ENCODE peak calls at places on chromosome 3, in six cellular contexts. Z, W, G, J, F and O are unnamed samples.

GRCh38 chr3:112979244-112979832 is 4.4 kb upstream of the CD200R1 start:
- DNase-seq in Z (peak), W (peak), G (no peak), J (no peak), F (no peak), O (peak)

GRCh38 chr3:63492464-63492863 is 160.0 kb upstream of the SNTN start:
- DNase-seq in Z (no peak), W (peak), G (no peak), J (no peak), F (no peak), O (no peak)

GRCh38 chr3:81581966-81582599 is 179.4 kb downstream of the GBE1 start:
- DNase-seq in Z (peak), W (peak), G (no peak), J (no peak), F (no peak), O (peak)

GRCh38 chr3:10936686-10937085 is 55.9 kb upstream of the SLC6A1 start:
- DNase-seq in Z (no peak), W (no peak), G (peak), J (no peak), F (no peak), O (no peak)

GRCh38 chr3:24521306-24522154 is 26.9 kb upstream of the THRB start:
- DNase-seq in Z (peak), W (peak), G (peak), J (peak), F (peak), O (peak)

GRCh38 chr3:190552969-190553759 is 39.3 kb downstream of the IL1RAP start:
- DNase-seq in Z (no peak), W (no peak), G (no peak), J (no peak), F (no peak), O (no peak)

GRCh38 chr3:156599061-156599460 is 44.1 kb upstream of the SSR3 start:
- DNase-seq in Z (no peak), W (no peak), G (no peak), J (no peak), F (no peak), O (no peak)

GRCh38 chr3:147305533-147306241 is 100.7 kb downstream of the ZIC4 start:
- DNase-seq in Z (no peak), W (no peak), G (no peak), J (no peak), F (no peak), O (no peak)

GRCh38 chr3:194632211-194632982 is 822 bp downstream of the TMEM44 start:
- DNase-seq in Z (no peak), W (no peak), G (peak), J (peak), F (peak), O (peak)

GRCh38 chr3:101619734-101620133 is 45.8 kb downstream of the PCNP start:
- DNase-seq in Z (no peak), W (no peak), G (no peak), J (no peak), F (no peak), O (no peak)

GRCh38 chr3:15797600-15798303 is at the start of gene ANKRD28:
- DNase-seq in Z (peak), W (peak), G (no peak), J (no peak), F (no peak), O (no peak)

GRCh38 chr3:13462822-13463221 is 17.3 kb upstream of the HDAC11 start:
- DNase-seq in Z (peak), W (no peak), G (peak), J (no peak), F (no peak), O (no peak)

GRCh38 chr3:190369701-190370295 is 18.2 kb upstream of the CLDN16 start:
- DNase-seq in Z (no peak), W (no peak), G (no peak), J (no peak), F (no peak), O (no peak)

GRCh38 chr3:194281766-194282165 is 69.4 kb downstream of the CPN2 start:
- DNase-seq in Z (no peak), W (no peak), G (no peak), J (no peak), F (no peak), O (no peak)

GRCh38 chr3:187841552-187841951 is 96.3 kb upstream of the BCL6 start:
- DNase-seq in Z (no peak), W (no peak), G (no peak), J (no peak), F (no peak), O (no peak)

GRCh38 chr3:118501152-118501551 is 533.5 kb downstream of the IGSF11 start:
- DNase-seq in Z (peak), W (peak), G (no peak), J (peak), F (peak), O (no peak)

GRCh38 chr3:183449791-183450190 is 21.4 kb upstream of the MCF2L2 start:
- DNase-seq in Z (no peak), W (no peak), G (no peak), J (no peak), F (no peak), O (no peak)

GRCh38 chr3:4550957-4551754 is 58.0 kb downstream of the ITPR1 start:
- DNase-seq in Z (no peak), W (no peak), G (no peak), J (peak), F (peak), O (no peak)
- H3K27ac ChIP-seq in Z (no peak), W (no peak), G (peak), J (peak), F (peak), O (no peak)

GRCh38 chr3:39180183-39180545 is 12.2 kb downstream of the XIRP1 start:
- DNase-seq in Z (no peak), W (no peak), G (no peak), J (no peak), F (no peak), O (peak)
- H3K27ac ChIP-seq in Z (no peak), W (no peak), G (peak), J (peak), F (peak), O (no peak)

GRCh38 chr3:127689266-127689860 is 16.6 kb downstream of the ABTB1 start:
- DNase-seq in Z (no peak), W (no peak), G (peak), J (peak), F (peak), O (no peak)
- H3K27ac ChIP-seq in Z (no peak), W (no peak), G (no peak), J (peak), F (peak), O (no peak)

GRCh38 chr3:185933374-185933950 is 4.4 kb downstream of the TRA2B start:
- DNase-seq in Z (no peak), W (no peak), G (no peak), J (no peak), F (no peak), O (no peak)
- H3K27ac ChIP-seq in Z (no peak), W (no peak), G (peak), J (no peak), F (peak), O (no peak)

GRCh38 chr3:172448661-172449467 is 608 bp upstream of the GHSR start:
- DNase-seq in Z (no peak), W (peak), G (no peak), J (no peak), F (no peak), O (no peak)
- H3K27ac ChIP-seq in Z (no peak), W (no peak), G (no peak), J (no peak), F (no peak), O (no peak)

DNA sequence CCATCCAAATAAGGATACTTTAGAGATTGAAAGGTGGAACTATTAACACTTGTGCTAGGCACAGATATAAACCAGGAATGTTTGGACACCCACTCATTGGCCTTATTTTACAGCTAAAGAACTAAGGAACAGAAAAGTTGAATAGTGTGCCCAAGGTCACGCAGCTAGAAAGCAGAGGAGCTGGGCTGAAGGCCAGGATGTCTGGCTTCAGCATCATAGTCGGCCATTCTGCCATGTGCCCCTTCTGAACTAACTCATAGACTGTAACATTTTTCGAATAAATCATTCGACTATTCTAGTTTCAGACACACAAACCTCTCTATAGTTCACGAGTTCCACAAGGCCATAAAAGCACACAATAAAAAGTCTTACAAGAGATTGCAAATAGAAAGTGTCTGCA is 71.1 kb downstream of the SUMF1 start:
- DNase-seq in Z (no peak), W (no peak), G (no peak), J (no peak), F (no peak), O (no peak)
- H3K27ac ChIP-seq in Z (no peak), W (no peak), G (no peak), J (no peak), F (no peak), O (no peak)

GRCh38 chr3:82942041-82942440 is 1180.6 kb upstream of the GBE1 start:
- DNase-seq in Z (no peak), W (no peak), G (no peak), J (no peak), F (no peak), O (no peak)
- H3K27ac ChIP-seq in Z (no peak), W (no peak), G (no peak), J (no peak), F (no peak), O (no peak)

DNA sequence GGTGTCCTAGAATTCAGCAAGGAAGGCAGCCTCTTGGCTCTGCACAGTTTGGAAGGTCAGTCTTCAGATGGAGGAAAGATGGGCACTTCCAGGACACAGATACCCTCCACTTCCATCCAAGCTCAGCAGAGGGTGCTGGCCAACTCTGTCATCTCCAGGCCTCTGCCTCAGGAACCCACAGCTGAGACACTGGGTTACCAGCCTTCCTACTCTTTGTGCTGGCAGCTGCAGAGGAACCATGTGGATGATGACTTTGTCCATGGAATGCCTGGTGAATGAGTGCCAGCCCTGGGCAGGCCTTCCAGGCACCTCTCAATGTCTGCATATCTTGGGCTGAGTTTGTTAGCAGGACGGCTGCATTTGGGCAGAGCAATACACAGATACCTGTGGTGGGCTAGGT is 325.6 kb upstream of the CTDSPL start:
- DNase-seq in Z (no peak), W (no peak), G (no peak), J (no peak), F (no peak), O (no peak)
- H3K27ac ChIP-seq in Z (no peak), W (no peak), G (no peak), J (peak), F (no peak), O (no peak)

DNA sequence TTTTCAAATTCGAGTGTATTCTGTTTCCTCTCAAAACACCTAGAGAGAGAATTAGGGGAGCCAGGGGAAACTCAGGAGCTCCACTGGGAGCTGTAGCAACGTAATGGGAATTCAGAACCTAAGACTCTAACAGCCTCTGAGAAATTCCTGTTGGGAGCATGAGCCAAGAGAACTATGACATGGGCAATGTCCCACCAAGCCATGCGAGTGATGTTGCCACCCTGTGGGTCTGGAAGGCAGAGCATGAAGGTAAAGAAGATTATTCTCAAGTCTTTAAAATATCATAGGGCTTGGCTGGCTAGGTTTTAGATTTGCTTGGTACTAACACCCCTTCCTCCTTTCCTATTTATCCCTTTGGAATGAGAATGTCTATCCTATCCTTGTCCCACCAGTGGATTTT is 392.6 kb upstream of the ADAMTS9 start:
- DNase-seq in Z (peak), W (peak), G (no peak), J (no peak), F (no peak), O (peak)
- H3K27ac ChIP-seq in Z (no peak), W (no peak), G (no peak), J (no peak), F (no peak), O (no peak)

DNA sequence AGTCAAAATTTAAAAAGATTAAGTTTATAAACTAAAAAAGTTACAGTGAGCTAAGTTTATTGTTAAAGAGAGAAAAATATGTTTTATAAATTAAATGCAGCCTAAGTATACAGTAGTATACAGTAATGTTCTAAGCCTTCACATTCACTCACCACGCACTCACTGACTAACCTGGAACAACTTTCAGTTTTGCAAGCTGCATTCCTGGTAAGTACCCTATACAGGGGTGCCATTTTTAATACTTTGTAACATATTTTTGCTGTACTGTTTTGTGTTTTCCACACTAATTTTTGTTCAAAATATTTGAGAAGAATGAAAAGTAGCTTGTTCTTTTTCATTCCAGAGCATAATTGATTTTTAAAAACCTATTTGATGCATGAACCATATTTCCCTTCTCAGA is 524.9 kb downstream of the RBMS3 start:
- DNase-seq in Z (no peak), W (no peak), G (no peak), J (no peak), F (no peak), O (no peak)
- H3K27ac ChIP-seq in Z (no peak), W (no peak), G (no peak), J (no peak), F (no peak), O (no peak)